ENCODE peak calls at places on chromosome 6, in four cellular contexts. One of them, this sample, is unnamed.

GRCh38 chr6:158819977-158820632 is 937 bp upstream of the EZR start:
- DNase-seq in right atrium auricular region: peak
- DNase-seq in cardiac muscle cell: no peak
- DNase-seq in spleen: no peak
- DNase-seq in this sample: no peak

GRCh38 chr6:28944412-28945006 is 20.7 kb upstream of the TRIM27 start:
- DNase-seq in cardiac muscle cell: peak
- DNase-seq in right atrium auricular region: peak
- DNase-seq in spleen: no peak
- DNase-seq in this sample: no peak

GRCh38 chr6:170087946-170088348 is 202.9 kb downstream of the DLL1 start:
- DNase-seq in right atrium auricular region: peak
- DNase-seq in spleen: peak
- DNase-seq in cardiac muscle cell: no peak
- DNase-seq in this sample: peak

GRCh38 chr6:82840571-82840970 is 225.1 kb downstream of the UBE3D start:
- DNase-seq in spleen: no peak
- DNase-seq in right atrium auricular region: no peak
- DNase-seq in cardiac muscle cell: no peak
- DNase-seq in this sample: no peak

GRCh38 chr6:22194188-22194921 is 102.5 kb downstream of the PRL start:
- DNase-seq in cardiac muscle cell: no peak
- DNase-seq in spleen: no peak
- DNase-seq in right atrium auricular region: no peak
- DNase-seq in this sample: no peak

GRCh38 chr6:75183099-75183541 is 22.7 kb downstream of the COL12A1 start:
- DNase-seq in cardiac muscle cell: no peak
- DNase-seq in right atrium auricular region: no peak
- DNase-seq in spleen: no peak
- DNase-seq in this sample: no peak

GRCh38 chr6:122604676-122605075 is 5.5 kb upstream of the PKIB start:
- DNase-seq in spleen: no peak
- DNase-seq in cardiac muscle cell: no peak
- DNase-seq in right atrium auricular region: no peak
- DNase-seq in this sample: no peak

GRCh38 chr6:127119361-127120108 is 1.1 kb downstream of the RSPO3 start:
- DNase-seq in right atrium auricular region: no peak
- DNase-seq in cardiac muscle cell: peak
- DNase-seq in spleen: peak
- DNase-seq in this sample: peak

GRCh38 chr6:25537349-25538018 is 114.5 kb upstream of the SCGN start:
- DNase-seq in cardiac muscle cell: no peak
- DNase-seq in spleen: no peak
- DNase-seq in right atrium auricular region: no peak
- DNase-seq in this sample: no peak

GRCh38 chr6:82033631-82034211 is 213.8 kb downstream of the IBTK start:
- DNase-seq in cardiac muscle cell: no peak
- DNase-seq in right atrium auricular region: peak
- DNase-seq in spleen: no peak
- DNase-seq in this sample: no peak

GRCh38 chr6:166112580-166112979 is 55.1 kb downstream of the TBXT start:
- DNase-seq in spleen: no peak
- DNase-seq in right atrium auricular region: no peak
- DNase-seq in cardiac muscle cell: no peak
- DNase-seq in this sample: no peak

GRCh38 chr6:106247293-106247692 is 78.3 kb downstream of the ATG5 start:
- DNase-seq in spleen: no peak
- DNase-seq in right atrium auricular region: no peak
- DNase-seq in cardiac muscle cell: no peak
- DNase-seq in this sample: no peak

GRCh38 chr6:158856261-158856660 is 37.1 kb upstream of the EZR start:
- DNase-seq in cardiac muscle cell: no peak
- DNase-seq in spleen: no peak
- DNase-seq in right atrium auricular region: no peak
- DNase-seq in this sample: no peak

GRCh38 chr6:73088138-73088813 is 137.0 kb downstream of the KHDC1L start:
- DNase-seq in cardiac muscle cell: no peak
- DNase-seq in right atrium auricular region: no peak
- DNase-seq in spleen: no peak
- DNase-seq in this sample: no peak

GRCh38 chr6:77403424-77403823 is 59.9 kb downstream of the HTR1B start:
- DNase-seq in right atrium auricular region: no peak
- DNase-seq in spleen: no peak
- DNase-seq in cardiac muscle cell: peak
- DNase-seq in this sample: no peak

GRCh38 chr6:146433881-146434741 is 109.5 kb upstream of the RAB32 start:
- DNase-seq in spleen: peak
- DNase-seq in cardiac muscle cell: peak
- DNase-seq in right atrium auricular region: no peak
- DNase-seq in this sample: peak

GRCh38 chr6:20644667-20645370 is 110.6 kb downstream of the CDKAL1 start:
- DNase-seq in right atrium auricular region: no peak
- DNase-seq in cardiac muscle cell: no peak
- DNase-seq in spleen: no peak
- DNase-seq in this sample: no peak

GRCh38 chr6:21850682-21851081 is 257.1 kb downstream of the SOX4 start:
- DNase-seq in right atrium auricular region: no peak
- DNase-seq in cardiac muscle cell: no peak
- DNase-seq in spleen: no peak
- DNase-seq in this sample: no peak

GRCh38 chr6:20811112-20811746 is 277.0 kb downstream of the CDKAL1 start:
- DNase-seq in spleen: no peak
- DNase-seq in right atrium auricular region: no peak
- DNase-seq in cardiac muscle cell: peak
- DNase-seq in this sample: no peak

GRCh38 chr6:16334671-16335070 is 96.3 kb downstream of the GMPR start:
- DNase-seq in right atrium auricular region: peak
- DNase-seq in cardiac muscle cell: no peak
- DNase-seq in spleen: no peak
- DNase-seq in this sample: no peak

GRCh38 chr6:67210450-67210849 is 1424.6 kb upstream of the ADGRB3 start:
- DNase-seq in cardiac muscle cell: no peak
- DNase-seq in right atrium auricular region: no peak
- DNase-seq in spleen: no peak
- DNase-seq in this sample: no peak

GRCh38 chr6:16562498-16562897 is 198.8 kb downstream of the ATXN1 start:
- DNase-seq in cardiac muscle cell: no peak
- DNase-seq in spleen: no peak
- DNase-seq in right atrium auricular region: no peak
- DNase-seq in this sample: no peak

GRCh38 chr6:89797317-89797716 is 22.3 kb downstream of the MDN1 start:
- DNase-seq in spleen: no peak
- DNase-seq in cardiac muscle cell: no peak
- DNase-seq in right atrium auricular region: no peak
- DNase-seq in this sample: no peak

GRCh38 chr6:169266746-169267629 is 13.3 kb upstream of the THBS2 start:
- DNase-seq in cardiac muscle cell: no peak
- DNase-seq in right atrium auricular region: peak
- DNase-seq in spleen: no peak
- DNase-seq in this sample: no peak

GRCh38 chr6:43492673-43493072 is 15.3 kb downstream of the TJAP1 start:
- DNase-seq in cardiac muscle cell: no peak
- DNase-seq in right atrium auricular region: no peak
- DNase-seq in spleen: no peak
- DNase-seq in this sample: no peak

GRCh38 chr6:167707686-167708500 is 118.8 kb upstream of the AFDN start:
- DNase-seq in spleen: peak
- DNase-seq in right atrium auricular region: no peak
- DNase-seq in cardiac muscle cell: no peak
- DNase-seq in this sample: peak

GRCh38 chr6:128062882-128063603 is 162.2 kb upstream of the THEMIS start:
- DNase-seq in cardiac muscle cell: no peak
- DNase-seq in right atrium auricular region: no peak
- DNase-seq in spleen: no peak
- DNase-seq in this sample: no peak

DNA sequence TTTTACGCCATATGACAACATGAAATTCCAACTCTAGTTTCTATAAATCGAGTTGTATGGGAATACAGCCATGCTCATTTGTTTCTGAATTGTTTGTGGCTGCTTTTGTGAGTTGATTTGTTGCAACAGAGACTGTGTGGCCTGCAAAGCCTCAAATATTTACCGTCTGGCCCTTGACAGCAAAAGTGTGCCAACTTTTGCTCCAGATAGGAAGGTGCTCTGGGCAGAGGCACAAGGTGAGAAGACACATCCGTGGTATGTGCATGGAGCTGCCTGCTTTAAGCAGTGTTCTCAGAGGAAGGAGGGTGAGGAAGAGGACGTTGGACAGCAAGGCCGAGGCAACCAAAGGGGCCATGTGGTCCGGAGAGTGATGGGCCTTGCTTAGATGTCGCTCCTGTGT is 57.4 kb downstream of the IYD start:
- DNase-seq in cardiac muscle cell: no peak
- DNase-seq in right atrium auricular region: no peak
- DNase-seq in spleen: no peak
- DNase-seq in this sample: no peak
- H3K27ac ChIP-seq in cardiac muscle cell: no peak
- H3K27ac ChIP-seq in right atrium auricular region: no peak
- H3K27ac ChIP-seq in spleen: no peak
- H3K27ac ChIP-seq in this sample: no peak

GRCh38 chr6:80618953-80619352 is 512.5 kb downstream of the BCKDHB start:
- DNase-seq in cardiac muscle cell: no peak
- DNase-seq in spleen: no peak
- DNase-seq in right atrium auricular region: no peak
- DNase-seq in this sample: no peak
- H3K27ac ChIP-seq in cardiac muscle cell: no peak
- H3K27ac ChIP-seq in spleen: no peak
- H3K27ac ChIP-seq in right atrium auricular region: no peak
- H3K27ac ChIP-seq in this sample: no peak

DNA sequence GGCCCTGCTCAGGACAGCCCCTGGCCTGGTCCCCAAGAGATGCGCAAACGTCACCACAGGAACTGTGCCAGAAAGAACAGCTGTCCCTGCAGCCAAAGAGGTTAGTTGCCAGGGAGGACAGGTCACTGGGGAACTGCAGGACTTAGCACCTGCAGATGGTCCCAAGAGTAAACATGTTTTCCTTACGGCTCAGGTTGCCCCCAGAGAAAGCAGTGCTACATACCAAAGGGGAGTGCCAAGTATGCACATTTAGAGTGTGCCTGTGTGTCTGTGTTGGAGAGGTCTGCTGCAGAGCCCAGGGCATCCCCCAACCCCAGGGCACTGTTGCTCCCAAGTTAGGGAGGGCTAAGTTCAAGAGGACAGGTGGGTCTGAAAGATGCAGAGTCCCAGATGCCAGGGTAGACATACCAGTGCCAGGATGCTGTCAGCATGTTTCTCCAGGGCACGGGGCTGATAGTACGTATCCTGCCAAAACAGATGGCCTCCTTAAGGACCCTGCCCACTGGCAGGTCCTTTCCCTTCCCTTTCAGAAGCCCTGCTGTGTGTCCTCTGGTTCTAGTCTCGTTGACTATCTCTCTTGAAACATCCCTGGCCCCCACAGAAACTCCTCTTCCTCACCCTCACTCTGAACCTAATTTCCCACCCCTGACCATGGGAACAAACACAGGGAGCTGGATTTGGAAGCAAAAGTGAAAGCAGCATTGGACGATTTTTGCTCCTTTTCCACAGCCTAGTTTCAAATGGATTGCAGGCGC is 1.3 kb downstream of the ABHD16A start:
- DNase-seq in cardiac muscle cell: no peak
- DNase-seq in spleen: no peak
- DNase-seq in right atrium auricular region: no peak
- DNase-seq in this sample: no peak
- H3K27ac ChIP-seq in cardiac muscle cell: no peak
- H3K27ac ChIP-seq in spleen: peak
- H3K27ac ChIP-seq in right atrium auricular region: peak
- H3K27ac ChIP-seq in this sample: peak

GRCh38 chr6:142306736-142307135 is 4.9 kb downstream of the ADGRG6 start:
- DNase-seq in cardiac muscle cell: no peak
- DNase-seq in spleen: no peak
- DNase-seq in right atrium auricular region: no peak
- DNase-seq in this sample: no peak
- H3K27ac ChIP-seq in cardiac muscle cell: no peak
- H3K27ac ChIP-seq in spleen: no peak
- H3K27ac ChIP-seq in right atrium auricular region: no peak
- H3K27ac ChIP-seq in this sample: no peak

DNA sequence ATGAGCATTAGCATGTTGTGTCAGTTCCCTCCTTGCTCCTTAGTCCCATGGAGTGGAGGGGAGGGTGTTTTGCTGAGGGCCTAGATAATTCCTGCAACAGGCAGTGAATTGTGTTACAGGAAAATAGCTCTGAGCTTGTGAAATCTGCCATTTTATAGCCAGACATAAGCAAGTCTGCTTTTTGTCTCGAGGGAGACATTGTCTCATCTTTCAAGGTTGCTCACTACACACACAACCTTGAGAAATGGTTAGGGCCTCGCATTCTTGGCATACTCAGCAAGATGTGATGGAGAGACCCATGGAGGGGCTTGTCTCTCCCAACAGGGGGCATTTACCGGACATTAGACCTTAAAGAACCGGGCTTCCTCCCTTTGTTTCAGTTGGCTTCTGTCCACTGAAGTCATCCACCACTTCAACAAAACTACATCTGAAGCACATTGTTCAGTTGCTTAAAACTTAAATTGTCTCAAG is 108.0 kb upstream of the FOXO3 start:
- DNase-seq in spleen: no peak
- DNase-seq in right atrium auricular region: no peak
- DNase-seq in cardiac muscle cell: no peak
- DNase-seq in this sample: no peak
- H3K27ac ChIP-seq in spleen: peak
- H3K27ac ChIP-seq in right atrium auricular region: peak
- H3K27ac ChIP-seq in cardiac muscle cell: no peak
- H3K27ac ChIP-seq in this sample: no peak

GRCh38 chr6:125445054-125445453 is 143.3 kb upstream of the HDDC2 start:
- DNase-seq in spleen: no peak
- DNase-seq in right atrium auricular region: no peak
- DNase-seq in cardiac muscle cell: no peak
- DNase-seq in this sample: no peak
- H3K27ac ChIP-seq in spleen: peak
- H3K27ac ChIP-seq in right atrium auricular region: no peak
- H3K27ac ChIP-seq in cardiac muscle cell: no peak
- H3K27ac ChIP-seq in this sample: no peak

GRCh38 chr6:38266921-38267354 is 372.8 kb downstream of the BTBD9 start:
- DNase-seq in spleen: no peak
- DNase-seq in right atrium auricular region: no peak
- DNase-seq in cardiac muscle cell: no peak
- DNase-seq in this sample: no peak
- H3K27ac ChIP-seq in spleen: no peak
- H3K27ac ChIP-seq in right atrium auricular region: no peak
- H3K27ac ChIP-seq in cardiac muscle cell: no peak
- H3K27ac ChIP-seq in this sample: no peak

DNA sequence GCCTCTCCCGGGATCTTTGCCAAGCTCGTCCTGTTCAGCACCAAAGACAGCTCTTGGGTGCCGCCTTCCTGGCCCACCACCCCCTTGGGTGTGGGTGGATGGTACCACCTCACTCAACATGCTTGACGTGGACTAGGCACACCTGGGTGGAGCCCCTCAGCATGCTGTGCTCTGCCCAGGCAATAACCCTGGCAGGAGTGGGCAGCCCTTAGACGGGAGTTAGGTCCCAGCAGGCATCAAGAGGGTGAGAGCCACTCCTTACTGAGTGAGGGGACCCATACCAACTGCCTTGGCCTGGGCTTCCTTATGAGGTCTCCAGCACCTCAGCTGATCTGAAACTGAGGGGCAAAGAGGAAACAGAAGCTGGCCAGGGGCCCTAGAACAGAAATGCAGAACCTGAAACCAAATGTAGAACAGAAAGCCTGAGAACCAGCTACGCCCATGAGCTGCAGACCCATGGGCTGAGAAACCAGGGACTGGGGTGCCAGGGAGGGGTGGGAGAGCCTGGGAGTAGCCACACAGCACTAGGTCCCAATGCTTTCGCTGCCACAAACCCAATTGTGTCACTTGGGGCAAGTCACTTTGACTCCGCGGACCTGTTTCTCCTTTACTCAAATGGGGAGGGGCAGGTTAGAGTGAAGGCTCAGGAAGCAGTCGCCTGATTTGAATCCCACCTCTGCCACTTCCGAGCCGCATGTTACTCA is 2.0 kb downstream of the FGD2 start:
- DNase-seq in cardiac muscle cell: no peak
- DNase-seq in right atrium auricular region: no peak
- DNase-seq in spleen: no peak
- DNase-seq in this sample: peak
- H3K27ac ChIP-seq in cardiac muscle cell: no peak
- H3K27ac ChIP-seq in right atrium auricular region: no peak
- H3K27ac ChIP-seq in spleen: peak
- H3K27ac ChIP-seq in this sample: peak

This sample was measured in upper lobe of right lung.